ENCODE peak calls at places on chromosomes 2 and 18, in nine cellular contexts. Z, T, I, X, P, J, Y, K and G are unnamed samples.

GRCh38 chr2:181309576-181309975 is 147.6 kb upstream of the ITGA4 start:
- DNase-seq in Z (no peak), T (no peak), I (no peak), X (no peak), P (no peak), J (no peak), Y (no peak), K (no peak), G (no peak)

GRCh38 chr2:218067523-218067922 is 1.5 kb upstream of the RUFY4 start:
- DNase-seq in Z (no peak), T (no peak), I (no peak), X (no peak), P (no peak), J (no peak), Y (peak), K (no peak), G (no peak)

GRCh38 chr2:215812966-215813365 is 200.4 kb downstream of the MREG start:
- DNase-seq in Z (no peak), T (no peak), I (peak), X (no peak), P (no peak), J (no peak), Y (no peak), K (no peak), G (no peak)

GRCh38 chr18:3604260-3604625 is 154.3 kb downstream of the TGIF1 start:
- DNase-seq in Z (no peak), T (no peak), I (no peak), X (no peak), P (no peak), J (no peak), Y (no peak), K (no peak), G (no peak)

GRCh38 chr2:86140969-86141392 is 34.9 kb downstream of the PTCD3 start:
- DNase-seq in Z (no peak), T (no peak), I (no peak), X (no peak), P (no peak), J (no peak), Y (no peak), K (no peak), G (no peak)

GRCh38 chr18:79534356-79534755 is 138.6 kb downstream of the NFATC1 start:
- DNase-seq in Z (no peak), T (no peak), I (no peak), X (no peak), P (no peak), J (no peak), Y (no peak), K (no peak), G (no peak)

GRCh38 chr2:240021488-240022104 is 3.5 kb downstream of the NDUFA10 start:
- DNase-seq in Z (peak), T (no peak), I (peak), X (peak), P (peak), J (peak), Y (peak), K (peak), G (peak)

GRCh38 chr2:128565441-128565840 is 246.8 kb upstream of the HS6ST1 start:
- DNase-seq in Z (no peak), T (no peak), I (no peak), X (no peak), P (no peak), J (no peak), Y (no peak), K (no peak), G (no peak)

GRCh38 chr2:110662560-110662959 is 15.3 kb downstream of the BUB1 start:
- DNase-seq in Z (no peak), T (no peak), I (peak), X (no peak), P (no peak), J (no peak), Y (no peak), K (no peak), G (no peak)